ENCODE peak calls at places on chromosomes 12 and 14, in four cellular contexts. O is A549, J is lower lobe of right lung, W is esophagus squamous epithelium. B is an unnamed sample.

GRCh38 chr14:66642264-66642663 is 134.3 kb downstream of the GPHN start:
- DNase-seq in W (no peak), O (no peak), J (no peak), B (no peak)

GRCh38 chr12:118773956-118774723 is 207.2 kb upstream of the SRRM4 start:
- DNase-seq in J (no peak), O (no peak), W (no peak), B (peak; percentile 80)

GRCh38 chr12:130520784-130521183 is 183.1 kb downstream of the PIWIL1 start:
- DNase-seq in J (no peak), W (no peak), O (no peak), B (no peak)

GRCh38 chr12:12954361-12954760 is 2.4 kb upstream of the GPRC5D start:
- DNase-seq in O (peak; percentile 28), W (no peak), J (no peak), B (no peak)

GRCh38 chr14:77014004-77014604 is 14.4 kb downstream of the IRF2BPL start:
- DNase-seq in J (no peak), W (no peak), O (no peak), B (no peak)

GRCh38 chr12:14681640-14682039 is 14.8 kb downstream of the GUCY2C start:
- DNase-seq in O (no peak), J (no peak), W (no peak), B (no peak)

GRCh38 chr12:2244013-2244861 is 191.4 kb downstream of the CACNA1C start:
- DNase-seq in O (no peak), W (no peak), J (no peak), B (no peak)

GRCh38 chr14:94027566-94028449 is 1.7 kb downstream of the OTUB2 start:
- DNase-seq in W (no peak), J (no peak), O (no peak), B (no peak)

GRCh38 chr12:30197392-30198047 is 413.8 kb upstream of the TMTC1 start:
- DNase-seq in J (no peak), O (no peak), W (no peak), B (no peak)

GRCh38 chr12:4246116-4246515 is 27.4 kb upstream of the CCND2 start:
- DNase-seq in J (no peak), O (no peak), W (no peak), B (no peak)

GRCh38 chr12:11730299-11731041 is 81.0 kb downstream of the ETV6 start:
- DNase-seq in J (peak; percentile 54), W (no peak), O (no peak), B (no peak)

GRCh38 chr14:104346112-104346462 is 207.7 kb downstream of the KIF26A start:
- DNase-seq in J (peak; percentile 38), W (no peak), O (no peak), B (peak; percentile 22)

GRCh38 chr12:11723993-11724392 is 74.5 kb downstream of the ETV6 start:
- DNase-seq in W (no peak), J (no peak), O (no peak), B (no peak)

GRCh38 chr12:49791156-49791555 is 37.1 kb downstream of the NCKAP5L start:
- DNase-seq in O (no peak), J (no peak), W (no peak), B (no peak)

GRCh38 chr12:83010169-83010804 is 323.6 kb downstream of the TMTC2 start:
- DNase-seq in O (no peak), J (no peak), W (no peak), B (no peak)

GRCh38 chr12:15788266-15789214 is 648 bp downstream of the EPS8 start:
- DNase-seq in W (no peak), O (peak; percentile 66), J (peak; percentile 62), B (no peak)

GRCh38 chr14:94885481-94886155 is 115.7 kb upstream of the GSC start:
- DNase-seq in W (no peak), O (no peak), J (no peak), B (no peak)

GRCh38 chr14:73227812-73228781 is 9.2 kb upstream of the PAPLN start:
- DNase-seq in J (peak; percentile 40), O (peak; percentile 92), W (no peak), B (no peak)

GRCh38 chr12:9347328-9348127 is 139.3 kb upstream of the PZP start:
- DNase-seq in J (no peak), O (no peak), W (no peak), B (no peak)
- TF ChIP-seq CTCF in J (no peak), O (no peak), W (no peak), B (no peak)

GRCh38 chr14:88553886-88554457 is 835 bp downstream of the PTPN21 start:
- DNase-seq in O (no peak), W (no peak), J (no peak), B (no peak)

GRCh38 chr14:88551936-88552565 is 2.8 kb downstream of the PTPN21 start:
- DNase-seq in J (no peak), W (no peak), O (no peak), B (peak; percentile 47)

GRCh38 chr14:88551094-88551870 is 3.5 kb downstream of the PTPN21 start:
- DNase-seq in O (peak; percentile 91), J (peak; percentile 81), W (no peak), B (peak; percentile 87)

GRCh38 chr14:88554458-88555286 is at the start of gene PTPN21:
- DNase-seq in W (no peak), J (peak; percentile 83), O (peak; percentile 79), B (peak; percentile 52)

GRCh38 chr14:88552859-88553258 is 1.9 kb downstream of the PTPN21 start:
- DNase-seq in J (no peak), W (no peak), O (no peak), B (no peak)
- H3K4me3 ChIP-seq in J (peak overlapping the region; percentile 76), W (no peak overlapping the region), O (peak overlapping the region; percentile 70), B (peak overlapping the region; percentile 71)

GRCh38 chr14:101518611-101519048 is 42.7 kb upstream of the DIO3 start:
- DNase-seq in O (no peak), W (no peak), J (peak; percentile 61), B (no peak)
- TF ChIP-seq CTCF in O (no peak), W (no peak), J (no peak), B (no peak)

GRCh38 chr12:92035477-92035876 is 110.2 kb downstream of the BTG1 start:
- DNase-seq in J (no peak), O (no peak), W (no peak), B (no peak)
- H3K4me3 ChIP-seq in J (peak overlapping the region; percentile 43), O (peak overlapping the region; percentile 24), W (no peak overlapping the region), B (peak overlapping the region; percentile 42)

DNA sequence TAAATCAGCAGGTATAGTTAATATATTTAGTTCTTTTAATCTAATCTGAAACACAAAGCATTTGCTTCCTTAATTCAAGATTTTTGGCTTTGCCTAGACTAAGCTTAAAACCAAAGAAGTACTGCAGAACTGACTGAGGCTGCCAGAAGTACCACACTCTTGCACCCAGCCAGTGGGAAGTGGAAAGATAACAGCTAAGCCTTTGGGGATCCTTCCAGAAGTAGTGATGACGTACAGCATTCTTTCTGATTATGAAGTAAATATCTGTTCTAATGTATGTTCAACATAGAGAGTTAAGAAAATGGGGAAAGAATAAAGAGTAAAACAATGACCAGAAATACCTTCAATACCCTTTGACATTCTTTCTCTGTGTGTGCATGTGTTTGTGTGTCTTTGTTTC is 19.3 kb downstream of the NTF3 start:
- DNase-seq in W (no peak), J (no peak), O (no peak), B (no peak)
- TF ChIP-seq CTCF in W (no peak), J (no peak), O (no peak), B (no peak)

GRCh38 chr14:89955418-89956293 is at the start of gene TDP1:
- DNase-seq in W (peak; percentile 67), O (peak; percentile 92), J (peak; percentile 97), B (peak; percentile 99)

GRCh38 chr14:89954045-89955021 is at the start of gene EFCAB11:
- DNase-seq in J (peak; percentile 96), W (peak; percentile 85), O (peak; percentile 97), B (peak; percentile 99)

GRCh38 chr14:89955022-89955414 is 488 bp upstream of the EFCAB11 start:
- DNase-seq in W (no peak), J (no peak), O (no peak), B (no peak)

GRCh38 chr14:89952581-89952980 is 1.9 kb downstream of the EFCAB11 start:
- DNase-seq in J (no peak), W (no peak), O (no peak), B (no peak)

DNA sequence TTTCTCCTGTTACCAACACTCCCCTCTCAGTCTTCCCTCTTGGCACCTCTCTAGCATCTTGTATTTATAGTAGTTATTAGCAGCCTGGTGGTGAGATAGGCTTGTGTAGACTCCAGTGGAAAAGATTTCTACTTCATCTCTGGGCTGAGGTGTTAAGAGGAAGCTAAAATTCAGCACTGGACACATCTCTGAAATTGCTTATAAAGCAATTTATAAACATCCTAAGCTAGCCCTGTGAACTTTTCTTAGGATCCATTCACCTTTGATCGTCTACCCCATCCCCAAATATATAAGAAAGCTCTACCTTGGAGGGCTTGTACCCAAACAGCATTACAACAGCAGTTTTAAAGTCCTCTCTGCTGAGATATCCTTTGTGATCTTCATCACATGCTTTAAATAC is 928 bp downstream of the EFCAB11 start:
- DNase-seq in W (no peak), J (no peak), O (no peak), B (no peak)
- H3K4me3 ChIP-seq in W (no peak overlapping the region), J (no peak overlapping the region), O (peak overlapping the region; percentile 89), B (no peak overlapping the region)

DNA sequence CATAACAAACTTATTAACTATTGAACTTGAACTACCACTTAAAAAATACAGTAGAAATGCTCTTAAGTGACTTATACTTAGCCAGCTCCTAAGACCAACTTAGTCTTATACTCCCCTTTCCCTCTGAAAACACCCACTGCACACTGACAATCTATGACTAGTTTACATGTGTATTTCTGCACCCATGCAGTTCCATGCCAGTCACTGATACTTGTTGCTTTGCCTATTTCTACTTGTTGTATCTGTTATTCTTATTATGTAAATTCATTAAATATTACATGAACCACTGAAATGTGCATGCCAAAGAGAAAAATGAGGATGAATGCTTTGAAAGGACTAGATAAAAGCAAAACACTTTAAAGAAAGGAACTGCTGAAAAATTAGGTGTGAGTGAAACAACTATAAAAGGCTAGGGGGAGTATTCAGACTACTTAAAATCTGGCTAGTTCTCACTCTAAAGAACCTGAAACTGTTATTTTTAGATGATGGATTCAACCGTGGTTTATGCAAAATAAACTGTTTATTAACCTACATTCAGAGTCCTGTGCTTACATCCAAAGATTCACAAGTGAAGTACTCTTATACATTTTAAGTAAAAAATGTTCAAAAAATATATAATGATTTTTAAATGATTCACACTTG is 74.7 kb downstream of the RPS6KA5 start:
- DNase-seq in J (no peak), O (no peak), W (no peak), B (no peak)
- TF ChIP-seq CTCF in J (no peak), O (no peak), W (no peak), B (no peak)

DNA sequence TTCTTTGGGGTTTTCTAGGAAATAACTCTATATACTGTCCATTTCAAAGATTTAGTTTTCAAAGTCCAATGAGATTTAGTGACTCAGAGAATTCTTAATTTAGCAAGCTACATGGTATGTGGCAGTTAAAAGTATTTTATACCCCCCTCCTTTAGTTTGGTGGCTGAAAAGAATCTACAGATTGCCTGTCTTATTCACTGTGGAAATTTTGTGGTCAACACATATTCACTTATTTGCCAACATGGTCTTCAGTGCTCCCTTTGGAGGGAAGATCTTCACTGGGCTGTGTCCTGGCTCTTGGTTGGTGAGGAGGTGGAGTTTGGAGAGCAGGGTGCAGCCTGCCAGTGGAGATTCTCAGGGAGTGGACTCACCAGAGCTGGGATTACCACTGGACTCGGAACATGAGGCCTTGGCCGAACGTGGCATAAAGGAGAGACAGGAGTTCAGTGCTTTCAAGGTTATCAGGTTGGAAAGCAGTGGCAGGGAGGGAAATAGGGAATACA is 39.8 kb downstream of the SAMD4A start:
- DNase-seq in J (no peak), W (no peak), O (no peak), B (no peak)
- H3K4me3 ChIP-seq in J (no peak overlapping the region), W (no peak overlapping the region), O (no peak overlapping the region), B (no peak overlapping the region)

B was measured in dorsolateral prefrontal cortex.